ENCODE peak calls at places on chromosome 9, in ten cellular contexts. V is A549, O is GM06990, X is astrocyte, I is PC-3, R is glutamatergic neuron, H is WTC11, C is adrenal gland, Q is ovary, K is bronchial epithelial cell. B is an unnamed sample.

GRCh38 chr9:116958886-116959285 is 271.8 kb downstream of the TRIM32 start:
- DNase-seq in V (no peak), O (no peak), X (no peak), I (no peak), R (no peak), H (no peak), C (no peak), Q (no peak), K (no peak), B (no peak)

GRCh38 chr9:16705121-16705604 is 165.3 kb downstream of the BNC2 start:
- DNase-seq in V (peak), O (no peak), X (peak), I (peak), R (peak), H (peak), C (peak), Q (peak), K (peak), B (peak)

GRCh38 chr9:35756743-35757526 is 2.9 kb upstream of the MSMP start:
- DNase-seq in V (peak), O (peak), X (no peak), I (peak), R (peak), H (peak), C (peak), Q (peak), K (no peak), B (peak)

GRCh38 chr9:121910491-121911040 is 182.5 kb downstream of the TTLL11 start:
- DNase-seq in V (no peak), O (no peak), X (peak), I (no peak), R (no peak), H (no peak), C (no peak), Q (no peak), K (no peak), B (no peak)

GRCh38 chr9:114109106-114109505 is 10.0 kb upstream of the KIF12 start:
- DNase-seq in V (no peak), O (no peak), X (no peak), I (no peak), R (no peak), H (no peak), C (no peak), Q (no peak), K (no peak), B (no peak)

GRCh38 chr9:73074176-73074708 is 77.4 kb upstream of the ANXA1 start:
- DNase-seq in V (peak), O (no peak), X (peak), I (peak), R (no peak), H (no peak), C (no peak), Q (no peak), K (no peak), B (no peak)

GRCh38 chr9:34606908-34607307 is 5.0 kb downstream of the RPP25L start:
- DNase-seq in V (no peak), O (no peak), X (no peak), I (no peak), R (no peak), H (no peak), C (no peak), Q (no peak), K (no peak), B (no peak)

GRCh38 chr9:89256690-89257089 is 54.3 kb upstream of the CKS2 start:
- DNase-seq in V (no peak), O (no peak), X (no peak), I (no peak), R (no peak), H (no peak), C (no peak), Q (no peak), K (no peak), B (no peak)

GRCh38 chr9:137461663-137462395 is 2.7 kb upstream of the NSMF start:
- DNase-seq in V (peak), O (peak), X (no peak), I (no peak), R (peak), H (peak), C (peak), Q (peak), K (no peak), B (peak)

GRCh38 chr9:133067006-133067405 is 5.2 kb downstream of the CEL start:
- DNase-seq in V (no peak), O (no peak), X (no peak), I (no peak), R (no peak), H (no peak), C (no peak), Q (no peak), K (no peak), B (no peak)

GRCh38 chr9:6488395-6488794 is 75.4 kb downstream of the UHRF2 start:
- DNase-seq in V (no peak), O (no peak), X (no peak), I (no peak), R (no peak), H (peak), C (no peak), Q (no peak), K (no peak), B (no peak)
- TF ChIP-seq CTCF in V (no peak), O (no peak), X (no peak), I (no peak), R (no peak), H (no peak), C (no peak), Q (no peak), K (no peak), B (no peak)

GRCh38 chr9:37903831-37904646 is at the start of gene SLC25A51:
- DNase-seq in V (peak), O (peak), X (peak), I (peak), R (peak), H (peak), C (peak), Q (peak), K (peak), B (peak)

GRCh38 chr9:37904647-37905505 is 949 bp upstream of the SLC25A51 start:
- DNase-seq in V (no peak), O (no peak), X (no peak), I (no peak), R (no peak), H (no peak), C (no peak), Q (peak), K (peak), B (peak)

GRCh38 chr9:37903581-37903830 is 421 bp downstream of the SLC25A51 start:
- DNase-seq in V (peak), O (no peak), X (no peak), I (no peak), R (peak), H (peak), C (no peak), Q (no peak), K (no peak), B (no peak)

GRCh38 chr9:37906312-37907239 is 2.6 kb upstream of the SLC25A51 start:
- DNase-seq in V (no peak), O (no peak), X (no peak), I (no peak), R (no peak), H (no peak), C (no peak), Q (no peak), K (no peak), B (no peak)

GRCh38 chr9:37905776-37906175 is 1.8 kb upstream of the SLC25A51 start:
- DNase-seq in V (no peak), O (no peak), X (no peak), I (no peak), R (no peak), H (no peak), C (no peak), Q (no peak), K (no peak), B (no peak)
- TF ChIP-seq CTCF in V (no peak), O (no peak), X (no peak), I (no peak), R (no peak), H (no peak), C (no peak), Q (no peak), K (no peak), B (no peak)

DNA sequence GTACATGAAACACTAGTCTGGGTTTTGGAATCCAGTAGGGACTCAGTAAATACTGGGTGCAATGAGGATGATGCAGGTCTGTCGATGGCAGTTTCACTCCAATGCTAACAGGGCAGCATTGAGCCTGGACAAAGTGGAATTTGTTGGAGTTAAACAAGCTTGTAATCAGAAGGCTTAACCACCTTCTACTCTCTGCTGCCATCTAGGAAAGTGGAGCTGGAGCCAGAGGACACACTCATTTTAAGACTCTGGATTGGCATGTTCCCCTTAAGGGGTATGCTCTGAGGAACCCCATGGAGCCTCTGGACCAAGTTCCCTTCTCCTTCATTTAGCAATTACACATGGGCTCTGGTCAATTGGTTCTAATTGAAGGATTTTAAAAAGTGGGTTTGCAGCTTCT is 331.0 kb upstream of the ADAMTSL1 start:
- DNase-seq in V (no peak), O (no peak), X (no peak), I (peak), R (no peak), H (peak), C (no peak), Q (no peak), K (peak), B (peak)
- TF ChIP-seq CTCF in V (no peak), O (peak), X (no peak), I (peak), R (no peak), H (no peak), C (no peak), Q (no peak), K (peak), B (peak)

GRCh38 chr9:131272212-131272611 is 4.1 kb downstream of the FAM78A start:
- DNase-seq in V (no peak), O (no peak), X (no peak), I (no peak), R (no peak), H (no peak), C (no peak), Q (no peak), K (no peak), B (no peak)

GRCh38 chr9:131274674-131275331 is 1.5 kb downstream of the FAM78A start:
- DNase-seq in V (no peak), O (peak), X (no peak), I (no peak), R (no peak), H (no peak), C (no peak), Q (no peak), K (no peak), B (no peak)

GRCh38 chr9:131273791-131274673 is 2.3 kb downstream of the FAM78A start:
- DNase-seq in V (no peak), O (peak), X (no peak), I (no peak), R (no peak), H (no peak), C (no peak), Q (no peak), K (no peak), B (no peak)

GRCh38 chr9:131271506-131271931 is 4.8 kb downstream of the FAM78A start:
- DNase-seq in V (no peak), O (no peak), X (no peak), I (no peak), R (no peak), H (no peak), C (no peak), Q (no peak), K (no peak), B (no peak)

GRCh38 chr9:131273146-131273545 is 3.2 kb downstream of the FAM78A start:
- DNase-seq in V (no peak), O (peak), X (no peak), I (no peak), R (no peak), H (no peak), C (no peak), Q (no peak), K (no peak), B (no peak)
- TF ChIP-seq CTCF in V (no peak), O (peak), X (no peak), I (no peak), R (no peak), H (no peak), C (no peak), Q (no peak), K (no peak), B (no peak)

DNA sequence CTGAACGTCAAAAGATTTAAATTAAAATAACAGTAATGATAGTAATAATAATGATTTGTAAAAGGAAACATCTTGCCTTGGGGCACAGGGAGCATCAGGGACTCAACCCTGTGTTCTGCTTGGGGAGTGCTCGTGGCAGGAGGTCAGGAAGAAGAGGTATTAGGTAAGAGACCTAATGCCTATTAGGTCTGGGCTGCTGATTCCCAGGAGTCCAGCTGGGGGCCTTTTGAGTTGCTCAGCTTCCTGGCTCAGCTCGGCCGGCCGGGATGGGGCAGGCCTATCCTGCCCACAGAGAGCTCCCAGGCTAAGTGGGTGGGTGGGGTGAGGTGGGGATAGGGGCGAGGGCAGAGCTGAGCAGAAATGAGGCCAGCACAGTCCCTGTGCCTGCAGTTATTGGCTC is 17.5 kb downstream of the LMX1B start:
- DNase-seq in V (no peak), O (no peak), X (no peak), I (no peak), R (no peak), H (no peak), C (no peak), Q (no peak), K (no peak), B (no peak)
- TF ChIP-seq CTCF in V (no peak), O (no peak), X (no peak), I (no peak), R (no peak), H (no peak), C (no peak), Q (no peak), K (no peak), B (no peak)

GRCh38 chr9:5917888-5918287 is 27.2 kb downstream of the MLANA start:
- DNase-seq in V (no peak), O (no peak), X (no peak), I (no peak), R (no peak), H (no peak), C (no peak), Q (no peak), K (no peak), B (no peak)

GRCh38 chr9:5910413-5911057 is 19.8 kb downstream of the MLANA start:
- DNase-seq in V (no peak), O (no peak), X (no peak), I (no peak), R (no peak), H (no peak), C (no peak), Q (no peak), K (peak), B (peak)

GRCh38 chr9:5917273-5917672 is 26.6 kb downstream of the MLANA start:
- DNase-seq in V (no peak), O (no peak), X (no peak), I (no peak), R (no peak), H (no peak), C (no peak), Q (no peak), K (no peak), B (no peak)

GRCh38 chr9:5918460-5918859 is 27.8 kb downstream of the MLANA start:
- DNase-seq in V (no peak), O (no peak), X (no peak), I (no peak), R (no peak), H (no peak), C (no peak), Q (no peak), K (no peak), B (no peak)

GRCh38 chr9:5915438-5915837 is 24.7 kb downstream of the MLANA start:
- DNase-seq in V (no peak), O (no peak), X (no peak), I (no peak), R (no peak), H (no peak), C (no peak), Q (no peak), K (no peak), B (no peak)
- TF ChIP-seq CTCF in V (no peak), O (no peak), X (no peak), I (no peak), R (no peak), H (no peak), C (no peak), Q (no peak), K (no peak), B (no peak)

DNA sequence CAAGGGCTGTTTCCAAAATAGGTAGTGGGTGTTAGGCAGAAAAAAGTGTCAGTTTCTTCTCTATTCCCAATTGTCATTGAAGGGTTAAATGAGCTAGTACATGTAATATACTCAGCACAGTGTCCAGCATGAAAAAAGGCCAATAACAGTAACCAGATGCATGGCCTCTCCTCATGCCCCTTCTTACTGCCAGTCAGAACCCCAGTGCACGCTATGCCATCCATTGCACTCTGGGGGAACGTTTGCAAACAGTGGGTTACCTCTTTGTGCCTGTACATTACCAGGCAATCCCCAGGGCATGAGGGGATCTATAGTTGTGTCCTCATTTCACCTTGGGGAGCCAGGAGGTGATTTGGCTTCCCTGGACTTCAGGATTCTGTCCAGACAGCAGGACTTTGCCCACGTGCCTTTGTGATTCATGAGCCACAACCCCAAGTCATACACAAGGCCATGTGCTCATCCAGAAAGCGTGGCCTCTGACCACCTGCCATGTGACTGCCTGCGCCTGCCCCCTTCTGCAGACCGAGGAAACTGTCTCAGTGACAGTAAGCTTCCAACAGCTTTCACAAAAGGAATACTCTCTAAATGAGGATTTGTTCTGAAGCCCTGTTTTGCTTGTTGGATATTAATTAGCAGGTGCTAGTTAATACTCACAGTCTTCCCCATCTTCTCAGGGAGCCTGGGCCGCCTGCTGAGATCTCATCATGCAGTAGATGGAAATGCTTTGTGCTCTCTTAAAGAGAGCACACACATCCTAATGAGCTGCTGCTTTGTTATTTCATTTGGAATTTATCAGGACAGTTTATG is 36.8 kb upstream of the ANGPTL2 start:
- DNase-seq in V (peak), O (no peak), X (peak), I (no peak), R (peak), H (peak), C (peak), Q (peak), K (peak), B (peak)
- TF ChIP-seq CTCF in V (no peak), O (no peak), X (peak), I (no peak), R (no peak), H (no peak), C (peak), Q (peak), K (no peak), B (no peak)

GRCh38 chr9:84293001-84293798 is 47.4 kb downstream of the SLC28A3 start:
- DNase-seq in V (no peak), O (peak), X (no peak), I (no peak), R (no peak), H (no peak), C (no peak), Q (no peak), K (no peak), B (no peak)

GRCh38 chr9:84296146-84296843 is 44.3 kb downstream of the SLC28A3 start:
- DNase-seq in V (peak), O (peak), X (peak), I (peak), R (no peak), H (no peak), C (no peak), Q (no peak), K (peak), B (peak)

GRCh38 chr9:84300271-84300670 is 40.3 kb downstream of the SLC28A3 start:
- DNase-seq in V (no peak), O (no peak), X (no peak), I (no peak), R (no peak), H (no peak), C (peak), Q (no peak), K (peak), B (peak)

GRCh38 chr9:84297162-84297821 is 43.3 kb downstream of the SLC28A3 start:
- DNase-seq in V (no peak), O (no peak), X (peak), I (no peak), R (no peak), H (no peak), C (no peak), Q (no peak), K (peak), B (peak)

DNA sequence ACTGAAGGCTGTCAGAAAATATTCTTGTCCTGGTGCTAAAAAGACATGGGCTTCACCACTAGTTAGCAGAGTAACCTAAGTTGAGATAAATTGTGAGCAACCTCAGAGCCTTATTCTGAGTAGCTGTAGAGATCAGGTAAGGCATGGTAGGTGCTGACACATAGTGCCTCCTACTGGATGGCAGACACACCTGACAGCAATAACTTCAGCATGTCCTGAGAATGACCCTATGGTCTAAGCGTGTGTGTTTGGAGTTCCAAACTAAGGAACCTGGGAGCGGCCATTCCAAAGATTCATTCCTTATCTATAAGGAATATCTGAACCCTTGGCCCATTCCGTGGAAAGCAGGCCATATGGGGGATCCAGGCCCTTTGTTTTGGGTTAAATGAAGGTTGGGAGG is 46.0 kb downstream of the SLC28A3 start:
- DNase-seq in V (no peak), O (no peak), X (no peak), I (no peak), R (no peak), H (peak), C (no peak), Q (no peak), K (no peak), B (no peak)
- TF ChIP-seq CTCF in V (no peak), O (peak), X (no peak), I (peak), R (no peak), H (peak), C (no peak), Q (no peak), K (peak), B (no peak)